ENCODE peak calls at places on chromosome 11, in ten cellular contexts. Y is stimulated activated effector memory CD8-positive, alpha-beta T cell treated with anti-CD3 and anti-CD28 coated beads, Interleukin-12 subunit alpha, Interleukin-12 subunit beta, amount 100 ng/mL, for 72 hours; E is Calu3; N is T-cell; L is D721Med; R is heart left ventricle; A is cardiac fibroblast; M is activated CD4-positive, alpha-beta T cell treated with anti-CD3 and anti-CD28 coated beads for 24 hours; W is activated gamma-delta T cell; O is myocyte. Z is an unnamed sample.

GRCh38 chr11:8257003-8257664 is 6.5 kb downstream of the LMO1 start:
- DNase-seq in N (no peak), Y (no peak), M (no peak), E (no peak), A (no peak), R (no peak), L (no peak), W (no peak), O (no peak), Z (no peak)

GRCh38 chr11:7430496-7430895 is 54.8 kb upstream of the OLFML1 start:
- DNase-seq in Y (no peak), E (no peak), L (no peak), M (no peak), N (no peak), R (no peak), O (no peak), W (no peak), A (no peak), Z (no peak)

GRCh38 chr11:61281581-61282250 is 13.4 kb downstream of the VWCE start:
- DNase-seq in M (peak), R (no peak), E (peak), O (no peak), L (peak), N (no peak), W (no peak), A (peak), Y (peak), Z (peak)

GRCh38 chr11:34564406-34564805 is 50.8 kb upstream of the ELF5 start:
- DNase-seq in R (no peak), M (no peak), Y (no peak), W (no peak), O (peak), A (peak), E (peak), N (no peak), L (no peak), Z (no peak)

GRCh38 chr11:119144825-119145476 is 3.9 kb upstream of the ABCG4 start:
- DNase-seq in L (peak), E (peak), Y (no peak), O (peak), R (peak), W (no peak), N (peak), A (peak), M (no peak), Z (peak)

GRCh38 chr11:65857500-65858353 is at the start of gene CFL1:
- DNase-seq in M (peak), L (no peak), E (peak), Y (peak), W (peak), R (peak), N (peak), A (peak), O (peak), Z (peak)

GRCh38 chr11:109512680-109513079 is 90.7 kb downstream of the C11orf87 start:
- DNase-seq in W (no peak), M (no peak), R (no peak), E (no peak), L (no peak), Y (no peak), N (no peak), A (no peak), O (peak), Z (no peak)

GRCh38 chr11:95647355-95647754 is 142.2 kb downstream of the FAM76B start:
- DNase-seq in O (no peak), L (no peak), N (no peak), E (no peak), A (peak), Y (no peak), W (no peak), M (no peak), R (no peak), Z (no peak)

GRCh38 chr11:125091247-125091876 is 20.1 kb downstream of the TMEM218 start:
- DNase-seq in E (no peak), W (no peak), M (no peak), O (peak), Y (no peak), N (no peak), A (peak), R (peak), L (peak), Z (peak)